ENCODE peak calls at places on chromosomes 4 and X, in ten cellular contexts. K, H, T, S, Z, I, X, Q, B and W are unnamed samples.

GRCh38 chrX:119477812-119478232 is 9.6 kb downstream of the SLC25A5 start:
- DNase-seq in K (no peak), H (peak), T (no peak), S (no peak), Z (no peak), I (no peak), X (peak), Q (peak), B (peak), W (no peak)

GRCh38 chr4:74311696-74312313 is 3.5 kb downstream of the EPGN start:
- DNase-seq in K (peak), H (no peak), T (no peak), S (peak), Z (no peak), I (peak), X (peak), Q (peak), B (peak), W (no peak)

GRCh38 chr4:145043306-145043705 is 54.7 kb downstream of the ANAPC10 start:
- DNase-seq in K (peak), H (no peak), T (no peak), S (no peak), Z (no peak), I (no peak), X (no peak), Q (no peak), B (no peak), W (no peak)

GRCh38 chrX:105458846-105459245 is 238.4 kb upstream of the TEX13A start:
- DNase-seq in K (no peak), H (no peak), T (no peak), S (no peak), Z (no peak), I (no peak), X (no peak), Q (no peak), B (no peak), W (no peak)

GRCh38 chr4:10088135-10089010 is 28.2 kb downstream of the WDR1 start:
- DNase-seq in K (no peak), H (no peak), T (no peak), S (no peak), Z (no peak), I (no peak), X (no peak), Q (peak), B (no peak), W (no peak)

GRCh38 chrX:63746278-63746677 is 38.7 kb downstream of the ARHGEF9 start:
- DNase-seq in K (no peak), H (no peak), T (no peak), S (no peak), Z (no peak), I (peak), X (no peak), Q (no peak), B (no peak), W (no peak)

GRCh38 chr4:110712486-110712885 is 89.6 kb upstream of the PITX2 start:
- DNase-seq in K (no peak), H (no peak), T (no peak), S (no peak), Z (no peak), I (no peak), X (no peak), Q (no peak), B (no peak), W (no peak)

GRCh38 chr4:10587697-10588096 is 96.9 kb downstream of the CLNK start:
- DNase-seq in K (no peak), H (no peak), T (no peak), S (no peak), Z (peak), I (peak), X (no peak), Q (peak), B (peak), W (peak)

GRCh38 chr4:113761682-113762060 is at the start of gene CAMK2D:
- DNase-seq in K (peak), H (peak), T (peak), S (peak), Z (peak), I (peak), X (peak), Q (peak), B (peak), W (peak)

GRCh38 chr4:109434007-109434792 is 585 bp downstream of the SEC24B start:
- DNase-seq in K (peak), H (no peak), T (peak), S (no peak), Z (peak), I (peak), X (peak), Q (peak), B (peak), W (no peak)